ENCODE peak calls at places on chromosomes 3 and 15, in four cellular contexts. D is HT1080; L is stimulated activated CD8-positive, alpha-beta memory T cell treated with anti-CD3 and anti-CD28 coated beads, Interleukin-15, amount 100 ng/mL, for 48 hours; H is caudate nucleus. T is an unnamed sample.

GRCh38 chr3:88641033-88641604 is 466.3 kb upstream of the EPHA3 start:
- DNase-seq in L (no peak), H (no peak), D (no peak), T (no peak)

GRCh38 chr3:50268703-50269451 is at the start of gene SEMA3B:
- DNase-seq in D (peak; percentile 71), L (no peak), H (peak; percentile 64), T (peak; percentile 57)

GRCh38 chr15:90970274-90970673 is 15.6 kb downstream of the RCCD1 start:
- DNase-seq in H (no peak), L (no peak), D (no peak), T (no peak)

GRCh38 chr15:25268166-25268565 is 170.7 kb downstream of the UBE3A start:
- DNase-seq in D (no peak), H (no peak), L (no peak), T (no peak)

GRCh38 chr3:127929818-127930217 is 14.8 kb downstream of the KBTBD12 start:
- DNase-seq in L (no peak), D (no peak), H (no peak), T (no peak)

GRCh38 chr3:102223139-102223538 is 211.7 kb upstream of the ZPLD1 start:
- DNase-seq in D (no peak), H (no peak), L (no peak), T (no peak)

GRCh38 chr3:33956211-33956610 is 157.8 kb downstream of the PDCD6IP start:
- DNase-seq in H (no peak), L (no peak), D (no peak), T (no peak)

GRCh38 chr15:70151008-70151407 is 53.3 kb upstream of the TLE3 start:
- DNase-seq in H (no peak), D (no peak), L (no peak), T (no peak)

GRCh38 chr3:46811615-46812236 is 51.5 kb downstream of the MYL3 start:
- DNase-seq in D (no peak), H (no peak), L (no peak), T (no peak)

GRCh38 chr15:90638241-90638691 is 78.9 kb upstream of the BLM start:
- DNase-seq in H (no peak), D (no peak), L (no peak), T (no peak)

GRCh38 chr15:48447657-48448056 is 116.4 kb downstream of the DUT start:
- DNase-seq in H (no peak), L (no peak), D (peak; percentile 76), T (no peak)

GRCh38 chr15:68054658-68055223 is 626 bp downstream of the PIAS1 start:
- DNase-seq in D (no peak), H (peak; percentile 44), L (peak; percentile 27), T (peak; percentile 64)

GRCh38 chr3:149426325-149426724 is 48.2 kb upstream of the TM4SF4 start:
- DNase-seq in H (no peak), D (no peak), L (no peak), T (no peak)

GRCh38 chr15:84649706-84650105 is 4.4 kb downstream of the WDR73 start:
- DNase-seq in H (no peak), L (no peak), D (peak; percentile 24), T (no peak)

GRCh38 chr3:126285369-126285768 is 71.8 kb downstream of the KLF15 start:
- DNase-seq in H (no peak), L (no peak), D (no peak), T (no peak)

GRCh38 chr3:64392001-64392400 is 166.7 kb upstream of the PRICKLE2 start:
- DNase-seq in H (no peak), L (no peak), D (no peak), T (no peak)